ENCODE peak calls at places on chromosomes 5 and 9, in four cellular contexts. K, F, G and X are unnamed samples.

GRCh38 chr5:128695791-128696520 is 157.9 kb upstream of the FBN2 start:
- DNase-seq in K (no peak), F (no peak), G (no peak), X (no peak)

GRCh38 chr9:136336156-136336860 is 9.0 kb downstream of the GPSM1 start:
- DNase-seq in K (no peak), F (peak; percentile 95), G (no peak), X (no peak)

GRCh38 chr5:147534172-147534951 is 24.5 kb upstream of the DPYSL3 start:
- DNase-seq in K (no peak), F (no peak), G (no peak), X (no peak)

GRCh38 chr9:120153258-120153657 is 426.7 kb downstream of the CDK5RAP2 start:
- DNase-seq in K (no peak), F (no peak), G (no peak), X (no peak)

GRCh38 chr9:132350861-132351315 is 3.9 kb downstream of the SETX start:
- DNase-seq in K (no peak), F (no peak), G (peak; percentile 52), X (no peak)

GRCh38 chr5:135037519-135038201 is 3.6 kb upstream of the PITX1 start:
- DNase-seq in K (no peak), F (no peak), G (no peak), X (no peak)

GRCh38 chr9:108640211-108640610 is 215.6 kb downstream of the ACTL7B start:
- DNase-seq in K (no peak), F (no peak), G (no peak), X (no peak)

GRCh38 chr5:149445739-149446369 is 66.8 kb upstream of the IL17B start:
- DNase-seq in K (no peak), F (peak; percentile 90), G (peak; percentile 89), X (no peak)

GRCh38 chr9:120730661-120731514 is 16.6 kb upstream of the MEGF9 start:
- DNase-seq in K (peak; percentile 85), F (no peak), G (peak; percentile 92), X (no peak)

GRCh38 chr5:138649775-138650174 is 74.6 kb upstream of the HSPA9 start:
- DNase-seq in K (no peak), F (no peak), G (no peak), X (no peak)

GRCh38 chr9:29150606-29151005 is 1577.3 kb upstream of the C9orf72 start:
- DNase-seq in K (no peak), F (no peak), G (no peak), X (no peak)

GRCh38 chr5:64680289-64680688 is 10.0 kb upstream of the SHISAL2B start:
- DNase-seq in K (no peak), F (no peak), G (no peak), X (no peak)

GRCh38 chr9:83714316-83714715 is 6.6 kb upstream of the UBQLN1 start:
- DNase-seq in K (no peak), F (no peak), G (peak; percentile 38), X (no peak)

GRCh38 chr5:77230727-77231469 is 20.4 kb downstream of the PDE8B start:
- DNase-seq in K (no peak), F (no peak), G (no peak), X (no peak)

GRCh38 chr5:139149477-139150199 is 48.5 kb downstream of the SIL1 start:
- DNase-seq in K (no peak), F (no peak), G (no peak), X (no peak)

GRCh38 chr5:127231118-127231517 is 59.5 kb upstream of the MEGF10 start:
- DNase-seq in K (no peak), F (no peak), G (no peak), X (no peak)

GRCh38 chr9:14978022-14979000 is 68.1 kb upstream of the FREM1 start:
- DNase-seq in K (no peak), F (no peak), G (no peak), X (no peak)

GRCh38 chr9:114799441-114799840 is 6.4 kb downstream of the TNFSF15 start:
- DNase-seq in K (no peak), F (no peak), G (no peak), X (no peak)

GRCh38 chr5:114438471-114438870 is 76.6 kb downstream of the KCNN2 start:
- DNase-seq in K (no peak), F (no peak), G (no peak), X (no peak)

GRCh38 chr5:172897691-172898512 is 61.3 kb upstream of the RPL26L1 start:
- DNase-seq in K (no peak), F (peak; percentile 98), G (peak; percentile 91), X (no peak)
- H3K4me3 ChIP-seq in K (no peak overlapping the region), F (peak overlapping the region; percentile 1), G (no peak overlapping the region), X (no peak overlapping the region)

DNA sequence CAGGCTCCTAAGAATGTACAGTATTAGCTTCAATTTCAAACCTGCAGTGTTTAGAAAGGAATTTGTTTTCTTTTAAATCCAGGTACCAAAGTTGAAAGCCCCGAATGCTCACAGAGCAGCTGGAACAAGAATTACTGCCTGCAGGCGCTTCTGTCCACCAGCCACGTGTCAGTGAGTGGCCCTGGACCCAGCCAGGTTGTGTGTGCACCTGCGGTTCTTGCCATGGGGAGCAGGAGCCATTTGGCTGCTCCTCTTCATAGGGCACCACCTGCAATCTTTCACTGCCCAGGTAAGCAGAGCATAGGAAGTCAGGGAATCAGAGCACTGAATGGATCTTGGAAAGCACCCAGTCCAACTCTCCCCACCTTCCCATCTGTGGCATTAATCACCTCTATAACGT is 79.5 kb upstream of the PIP5K1B start:
- DNase-seq in K (no peak), F (no peak), G (no peak), X (no peak)
- H3K4me3 ChIP-seq in K (no peak overlapping the region), F (no peak overlapping the region), G (no peak overlapping the region), X (no peak overlapping the region)

GRCh38 chr5:177366528-177367322 is 9.0 kb downstream of the RGS14 start:
- DNase-seq in K (no peak), F (peak; percentile 63), G (peak; percentile 86), X (no peak)
- H3K4me3 ChIP-seq in K (peak overlapping the region; percentile 41), F (no peak overlapping the region), G (peak overlapping the region; percentile 35), X (peak overlapping the region; percentile 30)

GRCh38 chr5:16934123-16934522 is 2.0 kb downstream of the MYO10 start:
- DNase-seq in K (peak; percentile 77), F (peak; percentile 87), G (peak; percentile 86), X (peak; percentile 85)

GRCh38 chr5:16933337-16933736 is 2.8 kb downstream of the MYO10 start:
- DNase-seq in K (no peak), F (no peak), G (peak; percentile 32), X (no peak)

GRCh38 chr5:16935271-16936149 is 578 bp downstream of the MYO10 start:
- DNase-seq in K (no peak), F (peak; percentile 73), G (peak; percentile 73), X (no peak)

GRCh38 chr5:16936150-16937022 is at the start of gene MYO10:
- DNase-seq in K (no peak), F (peak; percentile 93), G (peak; percentile 86), X (no peak)

DNA sequence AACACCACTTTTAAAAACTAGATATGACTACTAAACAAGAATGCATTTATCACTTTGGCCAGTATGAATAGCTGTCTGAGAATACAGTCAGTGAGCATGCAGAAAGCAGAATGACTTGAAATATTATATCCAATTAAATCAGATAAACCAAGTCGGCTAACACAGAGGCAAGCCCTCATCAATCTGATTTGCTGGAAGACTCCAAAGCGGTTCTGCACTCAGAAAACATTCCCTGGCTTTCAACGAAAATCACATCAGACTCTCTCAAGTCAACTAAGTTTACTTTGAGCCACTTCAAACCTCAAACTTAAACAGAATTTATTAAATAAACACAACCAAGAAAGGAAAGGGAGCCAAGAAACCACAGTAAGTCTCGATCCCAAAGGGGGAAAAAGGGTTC is 1.4 kb downstream of the MYO10 start:
- DNase-seq in K (no peak), F (no peak), G (peak; percentile 63), X (no peak)
- H3K4me3 ChIP-seq in K (peak overlapping the region; percentile 97), F (peak overlapping the region; percentile 97), G (peak overlapping the region; percentile 97), X (peak overlapping the region; percentile 86)

DNA sequence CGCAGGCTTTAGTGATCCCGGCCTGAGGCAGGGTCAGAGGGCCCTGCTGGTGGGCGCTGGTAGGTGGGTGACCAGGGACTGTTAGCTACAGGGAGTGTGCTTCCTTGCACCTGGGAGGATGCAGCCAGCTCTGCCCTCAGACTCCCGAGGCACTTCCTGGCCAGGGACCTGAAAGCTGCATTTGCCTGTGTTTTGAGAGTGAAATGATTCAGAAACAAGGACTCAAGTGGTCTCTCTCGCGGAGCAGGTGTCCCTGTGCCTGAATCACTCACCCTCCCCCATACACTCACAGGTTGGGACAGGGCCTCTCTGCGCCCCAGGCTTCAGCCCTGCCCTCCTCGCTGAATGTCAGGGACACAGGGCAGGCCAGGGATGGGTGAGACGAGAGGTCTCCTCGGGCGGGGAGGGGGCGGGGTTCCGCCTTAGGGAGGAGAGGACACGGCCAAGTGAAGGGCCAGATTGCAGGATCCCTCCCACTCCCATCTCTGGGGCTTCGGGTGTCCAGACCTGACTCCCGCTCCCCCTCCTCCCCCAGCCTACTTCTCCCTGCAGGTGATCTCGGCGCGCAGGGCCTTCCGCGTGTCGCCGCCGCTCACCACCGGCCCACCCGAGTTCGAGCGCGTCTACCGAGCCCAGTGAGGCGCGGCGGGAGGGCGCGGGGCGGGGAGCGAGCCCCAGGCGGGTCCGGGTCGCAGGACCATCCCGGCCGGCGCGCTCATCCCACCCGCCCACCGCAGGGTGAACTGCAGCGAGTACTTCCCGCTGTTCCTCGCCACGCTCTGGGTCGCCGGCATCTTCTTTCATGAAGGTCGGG is 1.5 kb downstream of the LTC4S start:
- DNase-seq in K (no peak), F (peak; percentile 53), G (no peak), X (no peak)
- H3K4me3 ChIP-seq in K (peak overlapping the region; percentile 55), F (peak overlapping the region; percentile 50), G (peak overlapping the region; percentile 11), X (peak overlapping the region; percentile 81)

DNA sequence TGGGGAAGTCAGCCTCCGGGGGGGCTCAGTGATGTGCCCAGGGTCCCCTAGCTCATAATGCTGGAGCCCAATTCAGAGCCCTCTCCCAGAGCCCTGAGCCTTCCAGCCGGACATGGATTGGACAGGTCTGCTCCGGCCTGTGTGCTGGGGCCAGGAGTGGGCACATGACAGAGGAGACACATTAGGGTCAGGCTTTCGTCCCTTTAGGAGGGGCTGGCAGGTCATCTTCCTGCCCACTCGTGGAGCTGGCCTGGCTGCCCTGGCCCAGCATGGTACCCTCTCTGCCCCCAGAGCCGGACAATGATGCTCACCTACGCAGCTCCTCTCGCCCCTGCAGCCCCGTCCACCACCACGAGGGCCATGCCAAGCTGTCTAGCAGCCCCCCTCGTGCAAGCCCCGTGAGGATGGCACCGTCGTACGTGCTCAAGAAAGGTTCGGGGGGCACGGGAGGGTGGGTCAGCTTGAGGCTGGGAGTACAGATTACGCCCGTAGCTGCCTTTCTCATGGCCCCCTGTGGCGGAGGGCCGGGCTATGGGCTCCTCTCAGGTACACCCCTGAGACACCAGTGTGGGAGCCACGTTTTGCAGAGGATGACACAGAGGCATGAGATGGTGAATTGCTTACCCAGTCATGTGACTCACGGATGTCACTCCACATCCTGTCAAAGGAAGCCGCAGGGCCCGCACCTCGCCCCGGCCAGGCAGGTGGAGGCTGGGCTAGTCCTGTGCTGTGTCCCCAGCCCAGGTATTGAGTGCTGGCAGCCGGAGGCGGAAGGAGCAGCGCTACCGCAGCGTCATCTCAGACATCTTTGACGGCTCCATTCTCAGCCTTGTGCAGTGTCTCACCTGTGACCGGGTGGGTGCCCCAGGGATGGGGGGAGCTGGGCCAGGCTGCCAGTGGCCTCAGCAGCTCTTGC is 33.6 kb downstream of the USP20 start:
- DNase-seq in K (no peak), F (no peak), G (no peak), X (no peak)
- H3K4me3 ChIP-seq in K (no peak overlapping the region), F (no peak overlapping the region), G (no peak overlapping the region), X (no peak overlapping the region)